ENCODE peak calls at places on chromosomes 11 and 22, in eight cellular contexts. One of them, this sample, is unnamed.

GRCh38 chr11:68314203-68314885 is 2.0 kb downstream of the LRP5 start:
- DNase-seq in WTC11: no peak
- DNase-seq in mucosa of descending colon: peak
- DNase-seq in nephron progenitor cell: no peak
- DNase-seq in body of pancreas: no peak
- DNase-seq in cardiac fibroblast: no peak
- DNase-seq in fibroblast of pulmonary artery: no peak
- DNase-seq in GM13977: no peak
- DNase-seq in this sample: no peak

GRCh38 chr11:13329670-13330401 is 52.2 kb downstream of the BMAL1 start:
- DNase-seq in WTC11: no peak
- DNase-seq in mucosa of descending colon: no peak
- DNase-seq in nephron progenitor cell: no peak
- DNase-seq in body of pancreas: peak
- DNase-seq in cardiac fibroblast: peak
- DNase-seq in fibroblast of pulmonary artery: no peak
- DNase-seq in GM13977: no peak
- DNase-seq in this sample: no peak

GRCh38 chr11:110469101-110469500 is 39.4 kb downstream of the FDX1 start:
- DNase-seq in WTC11: no peak
- DNase-seq in mucosa of descending colon: no peak
- DNase-seq in nephron progenitor cell: no peak
- DNase-seq in body of pancreas: no peak
- DNase-seq in cardiac fibroblast: peak
- DNase-seq in fibroblast of pulmonary artery: no peak
- DNase-seq in GM13977: no peak
- DNase-seq in this sample: no peak

GRCh38 chr22:48301421-48301820 is 1526.3 kb downstream of the BRD1 start:
- DNase-seq in WTC11: no peak
- DNase-seq in mucosa of descending colon: no peak
- DNase-seq in nephron progenitor cell: no peak
- DNase-seq in body of pancreas: no peak
- DNase-seq in cardiac fibroblast: no peak
- DNase-seq in fibroblast of pulmonary artery: no peak
- DNase-seq in GM13977: no peak
- DNase-seq in this sample: no peak

GRCh38 chr11:126991596-126991995 is 9.0 kb downstream of the KIRREL3 start:
- DNase-seq in WTC11: no peak
- DNase-seq in mucosa of descending colon: no peak
- DNase-seq in nephron progenitor cell: no peak
- DNase-seq in body of pancreas: no peak
- DNase-seq in cardiac fibroblast: peak
- DNase-seq in fibroblast of pulmonary artery: peak
- DNase-seq in GM13977: no peak
- DNase-seq in this sample: no peak

GRCh38 chr11:96540875-96541274 is 151.1 kb downstream of the JRKL start:
- DNase-seq in WTC11: no peak
- DNase-seq in mucosa of descending colon: no peak
- DNase-seq in nephron progenitor cell: no peak
- DNase-seq in body of pancreas: no peak
- DNase-seq in cardiac fibroblast: no peak
- DNase-seq in fibroblast of pulmonary artery: no peak
- DNase-seq in GM13977: no peak
- DNase-seq in this sample: no peak

GRCh38 chr11:110491577-110492352 is 62.0 kb downstream of the FDX1 start:
- DNase-seq in WTC11: no peak
- DNase-seq in mucosa of descending colon: no peak
- DNase-seq in nephron progenitor cell: no peak
- DNase-seq in body of pancreas: no peak
- DNase-seq in cardiac fibroblast: no peak
- DNase-seq in fibroblast of pulmonary artery: no peak
- DNase-seq in GM13977: no peak
- DNase-seq in this sample: no peak

GRCh38 chr11:123145661-123146060 is 49.4 kb downstream of the CLMP start:
- DNase-seq in WTC11: no peak
- DNase-seq in mucosa of descending colon: no peak
- DNase-seq in nephron progenitor cell: peak
- DNase-seq in body of pancreas: peak
- DNase-seq in cardiac fibroblast: no peak
- DNase-seq in fibroblast of pulmonary artery: no peak
- DNase-seq in GM13977: no peak
- DNase-seq in this sample: no peak

GRCh38 chr11:34613462-34614183 is 7.3 kb upstream of the EHF start:
- DNase-seq in WTC11: no peak
- DNase-seq in mucosa of descending colon: no peak
- DNase-seq in nephron progenitor cell: no peak
- DNase-seq in body of pancreas: no peak
- DNase-seq in cardiac fibroblast: no peak
- DNase-seq in fibroblast of pulmonary artery: no peak
- DNase-seq in GM13977: peak
- DNase-seq in this sample: peak

GRCh38 chr11:68214173-68215086 is 1.3 kb upstream of the KMT5B start:
- DNase-seq in WTC11: peak
- DNase-seq in mucosa of descending colon: peak
- DNase-seq in nephron progenitor cell: peak
- DNase-seq in body of pancreas: peak
- DNase-seq in cardiac fibroblast: no peak
- DNase-seq in fibroblast of pulmonary artery: no peak
- DNase-seq in GM13977: peak
- DNase-seq in this sample: peak

GRCh38 chr11:60765355-60765754 is 8.7 kb downstream of the MS4A15 start:
- DNase-seq in WTC11: no peak
- DNase-seq in mucosa of descending colon: no peak
- DNase-seq in nephron progenitor cell: no peak
- DNase-seq in body of pancreas: no peak
- DNase-seq in cardiac fibroblast: no peak
- DNase-seq in fibroblast of pulmonary artery: no peak
- DNase-seq in GM13977: peak
- DNase-seq in this sample: no peak

GRCh38 chr11:60763692-60764369 is 7.2 kb downstream of the MS4A15 start:
- DNase-seq in WTC11: no peak
- DNase-seq in mucosa of descending colon: no peak
- DNase-seq in nephron progenitor cell: no peak
- DNase-seq in body of pancreas: no peak
- DNase-seq in cardiac fibroblast: no peak
- DNase-seq in fibroblast of pulmonary artery: no peak
- DNase-seq in GM13977: peak
- DNase-seq in this sample: no peak

GRCh38 chr11:60764879-60765278 is 8.2 kb downstream of the MS4A15 start:
- DNase-seq in WTC11: no peak
- DNase-seq in mucosa of descending colon: no peak
- DNase-seq in nephron progenitor cell: no peak
- DNase-seq in body of pancreas: no peak
- DNase-seq in cardiac fibroblast: no peak
- DNase-seq in fibroblast of pulmonary artery: no peak
- DNase-seq in GM13977: peak
- DNase-seq in this sample: peak

GRCh38 chr11:60761436-60762190 is 4.9 kb downstream of the MS4A15 start:
- DNase-seq in WTC11: no peak
- DNase-seq in mucosa of descending colon: no peak
- DNase-seq in nephron progenitor cell: no peak
- DNase-seq in body of pancreas: no peak
- DNase-seq in cardiac fibroblast: no peak
- DNase-seq in fibroblast of pulmonary artery: no peak
- DNase-seq in GM13977: no peak
- DNase-seq in this sample: no peak

DNA sequence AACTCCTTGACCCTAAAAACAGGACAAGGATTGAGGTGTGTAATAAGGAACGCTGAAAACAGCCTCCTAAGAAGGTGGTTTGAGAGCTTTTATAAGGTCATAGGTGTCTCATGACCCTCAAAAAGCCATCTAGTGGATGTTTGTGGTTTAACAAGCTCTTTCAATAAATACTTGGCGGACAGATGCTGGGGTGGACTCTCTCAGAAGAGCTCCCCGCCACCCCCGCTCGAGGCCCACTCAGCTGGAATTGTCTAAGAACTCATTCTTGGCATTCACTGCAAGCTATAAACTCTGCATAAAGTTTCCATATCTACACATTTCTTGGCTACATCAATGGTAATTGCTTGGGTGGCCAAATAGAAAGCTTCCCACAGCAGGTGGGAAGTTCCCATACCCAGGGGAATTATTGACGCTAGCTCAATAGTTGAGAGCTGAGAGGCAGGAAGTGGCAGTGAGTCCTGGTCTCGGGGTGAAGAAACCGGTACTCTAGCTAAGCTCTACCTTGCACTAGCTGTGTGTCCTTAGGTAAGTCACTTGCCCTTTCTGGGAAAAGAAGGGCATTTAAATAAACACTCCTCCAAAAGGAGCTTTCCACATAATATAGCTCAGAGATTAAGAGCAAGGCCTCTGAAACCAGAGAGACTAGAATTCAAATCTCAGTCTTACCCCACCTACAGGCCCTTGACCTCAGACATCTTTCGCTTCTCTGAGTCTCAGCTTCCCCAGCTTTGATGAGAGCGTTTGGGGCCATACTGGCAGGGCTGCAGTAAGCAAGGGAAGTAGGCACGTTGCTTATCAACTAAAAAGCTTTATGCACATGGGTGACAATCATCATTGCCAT is 6.4 kb downstream of the MS4A15 start:
- DNase-seq in WTC11: no peak
- DNase-seq in mucosa of descending colon: no peak
- DNase-seq in nephron progenitor cell: no peak
- DNase-seq in body of pancreas: peak
- DNase-seq in cardiac fibroblast: no peak
- DNase-seq in fibroblast of pulmonary artery: no peak
- DNase-seq in GM13977: peak
- DNase-seq in this sample: peak
- TF ChIP-seq CTCF in WTC11: peak
- TF ChIP-seq CTCF in mucosa of descending colon: no peak
- TF ChIP-seq CTCF in nephron progenitor cell: peak
- TF ChIP-seq CTCF in body of pancreas: peak
- TF ChIP-seq CTCF in cardiac fibroblast: no peak
- TF ChIP-seq CTCF in fibroblast of pulmonary artery: peak
- TF ChIP-seq CTCF in GM13977: peak
- TF ChIP-seq CTCF in this sample: peak

DNA sequence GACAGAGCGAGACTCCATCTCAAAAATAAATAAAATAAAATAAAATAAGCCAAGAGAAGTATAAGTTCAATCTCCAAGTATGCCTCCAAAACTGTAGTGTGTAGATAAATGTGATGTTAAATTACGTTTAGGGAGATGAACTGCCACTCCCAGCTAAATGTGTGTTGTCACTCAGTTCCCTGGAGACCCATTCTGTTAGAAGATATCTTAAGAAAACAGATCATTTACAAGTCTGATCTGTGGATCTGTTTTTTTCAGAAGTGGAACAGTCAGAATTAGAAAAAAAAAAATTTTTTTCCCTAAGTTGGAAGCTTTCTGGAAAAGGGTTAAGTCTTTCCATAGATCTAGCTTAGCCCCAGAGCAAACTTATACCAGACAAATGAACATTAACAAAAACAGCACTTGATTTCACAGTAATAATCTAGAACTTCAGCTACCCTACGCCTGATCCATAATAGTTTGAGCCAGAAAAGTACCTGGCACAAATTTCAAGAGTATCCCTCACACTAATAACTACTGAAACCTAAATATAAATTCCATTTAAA is 18.2 kb downstream of the CELF1 start:
- DNase-seq in WTC11: no peak
- DNase-seq in mucosa of descending colon: no peak
- DNase-seq in nephron progenitor cell: no peak
- DNase-seq in body of pancreas: no peak
- DNase-seq in cardiac fibroblast: no peak
- DNase-seq in fibroblast of pulmonary artery: no peak
- DNase-seq in GM13977: no peak
- DNase-seq in this sample: no peak
- TF ChIP-seq CTCF in WTC11: no peak
- TF ChIP-seq CTCF in mucosa of descending colon: no peak
- TF ChIP-seq CTCF in nephron progenitor cell: no peak
- TF ChIP-seq CTCF in body of pancreas: no peak
- TF ChIP-seq CTCF in cardiac fibroblast: no peak
- TF ChIP-seq CTCF in fibroblast of pulmonary artery: no peak
- TF ChIP-seq CTCF in GM13977: no peak
- TF ChIP-seq CTCF in this sample: no peak

DNA sequence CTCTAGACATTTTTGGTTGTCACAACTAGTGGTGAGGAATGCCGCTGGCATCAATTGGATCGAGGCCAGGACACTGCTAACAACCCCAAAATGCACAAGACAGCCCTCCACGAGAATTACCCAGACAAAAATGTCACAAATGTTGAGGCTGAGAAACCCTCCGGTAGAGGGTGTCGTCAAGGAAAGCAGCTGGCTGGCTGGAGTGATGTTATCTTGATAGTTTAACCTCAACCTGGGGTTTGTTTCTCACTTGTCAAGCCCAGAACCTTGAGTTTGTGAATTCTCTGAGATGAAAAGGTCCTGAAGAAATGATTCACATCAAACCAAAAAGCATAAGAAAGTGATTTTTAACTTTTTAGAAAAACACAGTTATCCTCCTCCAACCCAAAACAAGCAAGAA is 21.1 kb upstream of the TMPRSS13 start:
- DNase-seq in WTC11: no peak
- DNase-seq in mucosa of descending colon: no peak
- DNase-seq in nephron progenitor cell: no peak
- DNase-seq in body of pancreas: no peak
- DNase-seq in cardiac fibroblast: no peak
- DNase-seq in fibroblast of pulmonary artery: no peak
- DNase-seq in GM13977: peak
- DNase-seq in this sample: peak
- TF ChIP-seq CTCF in WTC11: no peak
- TF ChIP-seq CTCF in mucosa of descending colon: no peak
- TF ChIP-seq CTCF in nephron progenitor cell: no peak
- TF ChIP-seq CTCF in body of pancreas: peak
- TF ChIP-seq CTCF in cardiac fibroblast: no peak
- TF ChIP-seq CTCF in fibroblast of pulmonary artery: peak
- TF ChIP-seq CTCF in GM13977: peak
- TF ChIP-seq CTCF in this sample: peak

GRCh38 chr11:15234796-15235195 is 120.1 kb downstream of the INSC start:
- DNase-seq in WTC11: no peak
- DNase-seq in mucosa of descending colon: no peak
- DNase-seq in nephron progenitor cell: no peak
- DNase-seq in body of pancreas: no peak
- DNase-seq in cardiac fibroblast: no peak
- DNase-seq in fibroblast of pulmonary artery: no peak
- DNase-seq in GM13977: no peak
- DNase-seq in this sample: no peak

GRCh38 chr11:15236514-15236913 is 121.8 kb downstream of the INSC start:
- DNase-seq in WTC11: no peak
- DNase-seq in mucosa of descending colon: no peak
- DNase-seq in nephron progenitor cell: no peak
- DNase-seq in body of pancreas: no peak
- DNase-seq in cardiac fibroblast: no peak
- DNase-seq in fibroblast of pulmonary artery: no peak
- DNase-seq in GM13977: no peak
- DNase-seq in this sample: no peak

GRCh38 chr11:15233386-15233785 is 118.7 kb downstream of the INSC start:
- DNase-seq in WTC11: no peak
- DNase-seq in mucosa of descending colon: no peak
- DNase-seq in nephron progenitor cell: no peak
- DNase-seq in body of pancreas: no peak
- DNase-seq in cardiac fibroblast: no peak
- DNase-seq in fibroblast of pulmonary artery: no peak
- DNase-seq in GM13977: no peak
- DNase-seq in this sample: no peak

GRCh38 chr11:15238856-15239255 is 124.1 kb downstream of the INSC start:
- DNase-seq in WTC11: no peak
- DNase-seq in mucosa of descending colon: no peak
- DNase-seq in nephron progenitor cell: no peak
- DNase-seq in body of pancreas: no peak
- DNase-seq in cardiac fibroblast: no peak
- DNase-seq in fibroblast of pulmonary artery: no peak
- DNase-seq in GM13977: no peak
- DNase-seq in this sample: no peak
- TF ChIP-seq CTCF in WTC11: no peak
- TF ChIP-seq CTCF in mucosa of descending colon: no peak
- TF ChIP-seq CTCF in nephron progenitor cell: no peak
- TF ChIP-seq CTCF in body of pancreas: no peak
- TF ChIP-seq CTCF in cardiac fibroblast: no peak
- TF ChIP-seq CTCF in fibroblast of pulmonary artery: no peak
- TF ChIP-seq CTCF in GM13977: no peak
- TF ChIP-seq CTCF in this sample: no peak

GRCh38 chr11:1059759-1060158 is 14.9 kb upstream of the MUC2 start:
- DNase-seq in WTC11: peak
- DNase-seq in mucosa of descending colon: peak
- DNase-seq in nephron progenitor cell: peak
- DNase-seq in body of pancreas: no peak
- DNase-seq in cardiac fibroblast: no peak
- DNase-seq in fibroblast of pulmonary artery: no peak
- DNase-seq in GM13977: no peak
- DNase-seq in this sample: no peak
- TF ChIP-seq CTCF in WTC11: no peak
- TF ChIP-seq CTCF in mucosa of descending colon: no peak
- TF ChIP-seq CTCF in nephron progenitor cell: no peak
- TF ChIP-seq CTCF in body of pancreas: no peak
- TF ChIP-seq CTCF in cardiac fibroblast: no peak
- TF ChIP-seq CTCF in fibroblast of pulmonary artery: no peak
- TF ChIP-seq CTCF in GM13977: no peak
- TF ChIP-seq CTCF in this sample: no peak

This sample was measured in GM10248.